ENCODE peak calls at places on chromosomes 4 and X, in six cellular contexts. One of them, this sample, is unnamed.

GRCh38 chr4:10013722-10014121 is 7.6 kb downstream of the SLC2A9 start:
- DNase-seq in colonic mucosa: peak; percentile 78
- DNase-seq in hepatocyte: peak; percentile 70
- DNase-seq in CD8-positive, alpha-beta memory T cell: no peak
- DNase-seq in H9: peak; percentile 86
- DNase-seq in aorta: no peak
- DNase-seq in this sample: peak; percentile 62

GRCh38 chrX:107571296-107571998 is 56.9 kb upstream of the PRPS1 start:
- DNase-seq in colonic mucosa: no peak
- DNase-seq in hepatocyte: peak; percentile 32
- DNase-seq in CD8-positive, alpha-beta memory T cell: no peak
- DNase-seq in H9: no peak
- DNase-seq in aorta: no peak
- DNase-seq in this sample: no peak

GRCh38 chr4:7158991-7159390 is 33.3 kb upstream of the SORCS2 start:
- DNase-seq in colonic mucosa: peak; percentile 15
- DNase-seq in hepatocyte: no peak
- DNase-seq in CD8-positive, alpha-beta memory T cell: no peak
- DNase-seq in H9: peak; percentile 14
- DNase-seq in aorta: peak; percentile 26
- DNase-seq in this sample: no peak

GRCh38 chrX:4710618-4711433 is 997.4 kb upstream of the PRKX start:
- DNase-seq in colonic mucosa: no peak
- DNase-seq in hepatocyte: peak; percentile 76
- DNase-seq in CD8-positive, alpha-beta memory T cell: no peak
- DNase-seq in H9: peak; percentile 84
- DNase-seq in aorta: no peak
- DNase-seq in this sample: no peak

GRCh38 chrX:28981952-28982351 is 394.7 kb downstream of the IL1RAPL1 start:
- DNase-seq in colonic mucosa: no peak
- DNase-seq in hepatocyte: no peak
- DNase-seq in CD8-positive, alpha-beta memory T cell: no peak
- DNase-seq in H9: no peak
- DNase-seq in aorta: no peak
- DNase-seq in this sample: no peak

GRCh38 chr4:55458164-55458563 is 62.4 kb downstream of the TMEM165 start:
- DNase-seq in colonic mucosa: no peak
- DNase-seq in hepatocyte: no peak
- DNase-seq in CD8-positive, alpha-beta memory T cell: no peak
- DNase-seq in H9: no peak
- DNase-seq in aorta: no peak
- DNase-seq in this sample: no peak

GRCh38 chr4:164731827-164732474 is 22.0 kb upstream of the SMIM31 start:
- DNase-seq in colonic mucosa: peak; percentile 35
- DNase-seq in hepatocyte: peak; percentile 67
- DNase-seq in CD8-positive, alpha-beta memory T cell: peak; percentile 23
- DNase-seq in H9: peak; percentile 52
- DNase-seq in aorta: no peak
- DNase-seq in this sample: no peak

GRCh38 chrX:49627030-49627777 is 28.4 kb downstream of the GAGE1 start:
- DNase-seq in colonic mucosa: no peak
- DNase-seq in hepatocyte: no peak
- DNase-seq in CD8-positive, alpha-beta memory T cell: peak; percentile 4
- DNase-seq in H9: peak; percentile 65
- DNase-seq in aorta: no peak
- DNase-seq in this sample: no peak

GRCh38 chr4:109303141-109303499 is 662 bp upstream of the COL25A1 start:
- DNase-seq in colonic mucosa: no peak
- DNase-seq in hepatocyte: peak; percentile 35
- DNase-seq in CD8-positive, alpha-beta memory T cell: no peak
- DNase-seq in H9: no peak
- DNase-seq in aorta: no peak
- DNase-seq in this sample: no peak

GRCh38 chr4:1711906-1712215 is 258 bp downstream of the SLBP start:
- DNase-seq in colonic mucosa: no peak
- DNase-seq in hepatocyte: no peak
- DNase-seq in CD8-positive, alpha-beta memory T cell: no peak
- DNase-seq in H9: peak; percentile 43
- DNase-seq in aorta: no peak
- DNase-seq in this sample: no peak

GRCh38 chrX:2451456-2452316 is 49.1 kb downstream of the DHRSX start:
- DNase-seq in colonic mucosa: no peak
- DNase-seq in hepatocyte: no peak
- DNase-seq in CD8-positive, alpha-beta memory T cell: no peak
- DNase-seq in H9: peak; percentile 74
- DNase-seq in aorta: no peak
- DNase-seq in this sample: peak; percentile 33

GRCh38 chr4:40865696-40866095 is 115.9 kb downstream of the NSUN7 start:
- DNase-seq in colonic mucosa: no peak
- DNase-seq in hepatocyte: no peak
- DNase-seq in CD8-positive, alpha-beta memory T cell: no peak
- DNase-seq in H9: no peak
- DNase-seq in aorta: no peak
- DNase-seq in this sample: no peak

GRCh38 chr4:2250764-2251072 is 8.8 kb upstream of the HAUS3 start:
- DNase-seq in colonic mucosa: no peak
- DNase-seq in hepatocyte: peak; percentile 2
- DNase-seq in CD8-positive, alpha-beta memory T cell: no peak
- DNase-seq in H9: no peak
- DNase-seq in aorta: peak; percentile 71
- DNase-seq in this sample: no peak

GRCh38 chrX:63754141-63754859 is 30.7 kb downstream of the ARHGEF9 start:
- DNase-seq in colonic mucosa: peak; percentile 36
- DNase-seq in hepatocyte: peak; percentile 7
- DNase-seq in CD8-positive, alpha-beta memory T cell: no peak
- DNase-seq in H9: peak; percentile 22
- DNase-seq in aorta: no peak
- DNase-seq in this sample: no peak

GRCh38 chr4:66028668-66029067 is 358.4 kb upstream of the EPHA5 start:
- DNase-seq in colonic mucosa: no peak
- DNase-seq in hepatocyte: no peak
- DNase-seq in CD8-positive, alpha-beta memory T cell: no peak
- DNase-seq in H9: no peak
- DNase-seq in aorta: no peak
- DNase-seq in this sample: no peak

GRCh38 chr4:107891299-107891698 is 40.0 kb upstream of the CYP2U1 start:
- DNase-seq in colonic mucosa: no peak
- DNase-seq in hepatocyte: no peak
- DNase-seq in CD8-positive, alpha-beta memory T cell: no peak
- DNase-seq in H9: no peak
- DNase-seq in aorta: no peak
- DNase-seq in this sample: no peak
- H3K9me3 ChIP-seq in colonic mucosa: no peaks in the 10 kb centered on the region
- H3K9me3 ChIP-seq in hepatocyte: peaks cover 19% of the 10 kb centered on the region
- H3K9me3 ChIP-seq in CD8-positive, alpha-beta memory T cell: no peaks in the 10 kb centered on the region
- H3K9me3 ChIP-seq in H9: peaks cover 5% of the 10 kb centered on the region
- H3K9me3 ChIP-seq in aorta: no peaks in the 10 kb centered on the region
- H3K9me3 ChIP-seq in this sample: peaks cover 9% of the 10 kb centered on the region

GRCh38 chr4:144954224-144954623 is 143.8 kb downstream of the ANAPC10 start:
- DNase-seq in colonic mucosa: no peak
- DNase-seq in hepatocyte: no peak
- DNase-seq in CD8-positive, alpha-beta memory T cell: no peak
- DNase-seq in H9: peak; percentile 39
- DNase-seq in aorta: no peak
- DNase-seq in this sample: no peak
- H3K9me3 ChIP-seq in colonic mucosa: no peaks in the 10 kb centered on the region
- H3K9me3 ChIP-seq in hepatocyte: peaks cover 7% of the 10 kb centered on the region
- H3K9me3 ChIP-seq in CD8-positive, alpha-beta memory T cell: no peaks in the 10 kb centered on the region
- H3K9me3 ChIP-seq in H9: peaks cover 9% of the 10 kb centered on the region
- H3K9me3 ChIP-seq in aorta: peaks cover 7% of the 10 kb centered on the region
- H3K9me3 ChIP-seq in this sample: peaks cover 30% of the 10 kb centered on the region

GRCh38 chr4:175146799-175147198 is 228.6 kb downstream of the ADAM29 start:
- DNase-seq in colonic mucosa: no peak
- DNase-seq in hepatocyte: no peak
- DNase-seq in CD8-positive, alpha-beta memory T cell: no peak
- DNase-seq in H9: no peak
- DNase-seq in aorta: peak; percentile 51
- DNase-seq in this sample: no peak
- H3K9me3 ChIP-seq in colonic mucosa: no peaks in the 10 kb centered on the region
- H3K9me3 ChIP-seq in hepatocyte: no peaks in the 10 kb centered on the region
- H3K9me3 ChIP-seq in CD8-positive, alpha-beta memory T cell: no peaks in the 10 kb centered on the region
- H3K9me3 ChIP-seq in H9: no peaks in the 10 kb centered on the region
- H3K9me3 ChIP-seq in aorta: no peaks in the 10 kb centered on the region
- H3K9me3 ChIP-seq in this sample: no peaks in the 10 kb centered on the region

GRCh38 chr4:130192787-130193186 is 1096.8 kb downstream of the C4orf33 start:
- DNase-seq in colonic mucosa: no peak
- DNase-seq in hepatocyte: no peak
- DNase-seq in CD8-positive, alpha-beta memory T cell: no peak
- DNase-seq in H9: no peak
- DNase-seq in aorta: no peak
- DNase-seq in this sample: no peak
- H3K9me3 ChIP-seq in colonic mucosa: no peaks in the 10 kb centered on the region
- H3K9me3 ChIP-seq in hepatocyte: no peaks in the 10 kb centered on the region
- H3K9me3 ChIP-seq in CD8-positive, alpha-beta memory T cell: no peaks in the 10 kb centered on the region
- H3K9me3 ChIP-seq in H9: no peaks in the 10 kb centered on the region
- H3K9me3 ChIP-seq in aorta: peaks cover 2% of the 10 kb centered on the region
- H3K9me3 ChIP-seq in this sample: no peaks in the 10 kb centered on the region

This sample was measured in lower lobe of right lung.